ENCODE peak calls at places on chromosomes 6 and 20, in five cellular contexts. One of them, this sample, is unnamed.

GRCh38 chr6:7165002-7165735 is 57.4 kb downstream of the RREB1 start:
- DNase-seq in M059J: no peak
- DNase-seq in NCI-H146: no peak
- DNase-seq in tibial nerve: no peak
- DNase-seq in fibroblast of mammary gland: no peak
- DNase-seq in this sample: no peak

GRCh38 chr6:28653876-28654275 is 128.2 kb downstream of the GPX5 start:
- DNase-seq in M059J: peak; percentile 58
- DNase-seq in NCI-H146: no peak
- DNase-seq in tibial nerve: no peak
- DNase-seq in fibroblast of mammary gland: no peak
- DNase-seq in this sample: no peak

GRCh38 chr20:24586523-24586840 is 117.1 kb downstream of the SYNDIG1 start:
- DNase-seq in M059J: no peak
- DNase-seq in NCI-H146: no peak
- DNase-seq in tibial nerve: no peak
- DNase-seq in fibroblast of mammary gland: no peak
- DNase-seq in this sample: no peak

GRCh38 chr6:111662794-111663231 is 57.1 kb upstream of the TRAF3IP2 start:
- DNase-seq in M059J: peak; percentile 77
- DNase-seq in NCI-H146: no peak
- DNase-seq in tibial nerve: no peak
- DNase-seq in fibroblast of mammary gland: peak; percentile 38
- DNase-seq in this sample: no peak

GRCh38 chr6:11233936-11234573 is 1.6 kb upstream of the NEDD9 start:
- DNase-seq in M059J: no peak
- DNase-seq in NCI-H146: no peak
- DNase-seq in tibial nerve: no peak
- DNase-seq in fibroblast of mammary gland: no peak
- DNase-seq in this sample: no peak

GRCh38 chr20:2295886-2296544 is at the start of gene TGM3:
- DNase-seq in M059J: no peak
- DNase-seq in NCI-H146: peak; percentile 53
- DNase-seq in tibial nerve: no peak
- DNase-seq in fibroblast of mammary gland: no peak
- DNase-seq in this sample: no peak

GRCh38 chr6:169724554-169725269 is 412 bp upstream of the PHF10 start:
- DNase-seq in M059J: peak; percentile 34
- DNase-seq in NCI-H146: peak; percentile 94
- DNase-seq in tibial nerve: peak; percentile 19
- DNase-seq in fibroblast of mammary gland: no peak
- DNase-seq in this sample: peak; percentile 41

GRCh38 chr6:150622941-150623874 is 23.5 kb downstream of the PLEKHG1 start:
- DNase-seq in M059J: no peak
- DNase-seq in NCI-H146: no peak
- DNase-seq in tibial nerve: no peak
- DNase-seq in fibroblast of mammary gland: no peak
- DNase-seq in this sample: no peak

GRCh38 chr6:169224185-169224695 is 29.4 kb downstream of the THBS2 start:
- DNase-seq in M059J: peak; percentile 57
- DNase-seq in NCI-H146: no peak
- DNase-seq in tibial nerve: no peak
- DNase-seq in fibroblast of mammary gland: peak; percentile 96
- DNase-seq in this sample: no peak

GRCh38 chr6:98764378-98764911 is 69.9 kb upstream of the POU3F2 start:
- DNase-seq in M059J: peak; percentile 42
- DNase-seq in NCI-H146: no peak
- DNase-seq in tibial nerve: no peak
- DNase-seq in fibroblast of mammary gland: no peak
- DNase-seq in this sample: no peak

GRCh38 chr6:149405823-149406765 is 6.0 kb downstream of the SUMO4 start:
- DNase-seq in M059J: no peak
- DNase-seq in NCI-H146: no peak
- DNase-seq in tibial nerve: no peak
- DNase-seq in fibroblast of mammary gland: peak; percentile 60
- DNase-seq in this sample: no peak

GRCh38 chr20:33673411-33674293 is 576 bp downstream of the NECAB3 start:
- DNase-seq in M059J: peak; percentile 81
- DNase-seq in NCI-H146: no peak
- DNase-seq in tibial nerve: no peak
- DNase-seq in fibroblast of mammary gland: peak; percentile 47
- DNase-seq in this sample: no peak

GRCh38 chr20:48739395-48740268 is 88.2 kb downstream of the PREX1 start:
- DNase-seq in M059J: no peak
- DNase-seq in NCI-H146: no peak
- DNase-seq in tibial nerve: no peak
- DNase-seq in fibroblast of mammary gland: no peak
- DNase-seq in this sample: no peak

GRCh38 chr20:2804921-2805681 is 4.7 kb upstream of the CPXM1 start:
- DNase-seq in M059J: peak; percentile 54
- DNase-seq in NCI-H146: no peak
- DNase-seq in tibial nerve: no peak
- DNase-seq in fibroblast of mammary gland: peak; percentile 9
- DNase-seq in this sample: no peak

GRCh38 chr6:161341638-161342037 is 67.8 kb upstream of the AGPAT4 start:
- DNase-seq in M059J: no peak
- DNase-seq in NCI-H146: no peak
- DNase-seq in tibial nerve: no peak
- DNase-seq in fibroblast of mammary gland: no peak
- DNase-seq in this sample: no peak

GRCh38 chr20:43996240-43996930 is 81.7 kb downstream of the TOX2 start:
- DNase-seq in M059J: no peak
- DNase-seq in NCI-H146: no peak
- DNase-seq in tibial nerve: no peak
- DNase-seq in fibroblast of mammary gland: no peak
- DNase-seq in this sample: no peak

GRCh38 chr6:116528163-116528562 is 16.7 kb downstream of the CALHM5 start:
- DNase-seq in M059J: no peak
- DNase-seq in NCI-H146: no peak
- DNase-seq in tibial nerve: no peak
- DNase-seq in fibroblast of mammary gland: no peak
- DNase-seq in this sample: no peak

GRCh38 chr20:57709823-57710799 is at the start of gene PMEPA1:
- DNase-seq in M059J: peak; percentile 98
- DNase-seq in NCI-H146: peak; percentile 97
- DNase-seq in tibial nerve: peak; percentile 87
- DNase-seq in fibroblast of mammary gland: peak; percentile 90
- DNase-seq in this sample: peak; percentile 79

This sample was measured in kidney glomerular epithelial cell.